ENCODE peak calls at places on chromosome 3, in eight cellular contexts. One of them, this sample, is unnamed.
A peak's percentile ranks its signal among the peaks of the same experiment; 100 is the strongest.

GRCh38 chr3:127706312-127706711 is 33.6 kb downstream of the ABTB1 start:
- DNase-seq in neuronal stem cell: no peak
- DNase-seq in neural progenitor cell: no peak
- DNase-seq in heart right ventricle: no peak
- DNase-seq in breast epithelium: no peak
- DNase-seq in foreskin keratinocyte: no peak
- DNase-seq in HL-60: no peak
- DNase-seq in body of pancreas: no peak
- DNase-seq in this sample: no peak

GRCh38 chr3:190064112-190064511 is 56.6 kb downstream of the P3H2 start:
- DNase-seq in neuronal stem cell: no peak
- DNase-seq in neural progenitor cell: no peak
- DNase-seq in heart right ventricle: no peak
- DNase-seq in breast epithelium: no peak
- DNase-seq in foreskin keratinocyte: peak; percentile 91
- DNase-seq in HL-60: no peak
- DNase-seq in body of pancreas: no peak
- DNase-seq in this sample: peak; percentile 8

GRCh38 chr3:191424871-191425270 is 36.1 kb upstream of the PYDC2 start:
- DNase-seq in neuronal stem cell: no peak
- DNase-seq in neural progenitor cell: no peak
- DNase-seq in heart right ventricle: no peak
- DNase-seq in breast epithelium: no peak
- DNase-seq in foreskin keratinocyte: no peak
- DNase-seq in HL-60: no peak
- DNase-seq in body of pancreas: no peak
- DNase-seq in this sample: no peak

GRCh38 chr3:146222204-146223046 is 28.5 kb downstream of the PLSCR4 start:
- DNase-seq in neuronal stem cell: no peak
- DNase-seq in neural progenitor cell: no peak
- DNase-seq in heart right ventricle: no peak
- DNase-seq in breast epithelium: no peak
- DNase-seq in foreskin keratinocyte: no peak
- DNase-seq in HL-60: no peak
- DNase-seq in body of pancreas: no peak
- DNase-seq in this sample: no peak

GRCh38 chr3:164806188-164806587 is 272.1 kb downstream of the SI start:
- DNase-seq in neuronal stem cell: no peak
- DNase-seq in neural progenitor cell: no peak
- DNase-seq in heart right ventricle: no peak
- DNase-seq in breast epithelium: no peak
- DNase-seq in foreskin keratinocyte: no peak
- DNase-seq in HL-60: no peak
- DNase-seq in body of pancreas: no peak
- DNase-seq in this sample: no peak

GRCh38 chr3:69770976-69771634 is 31.8 kb downstream of the MITF start:
- DNase-seq in neuronal stem cell: no peak
- DNase-seq in neural progenitor cell: no peak
- DNase-seq in heart right ventricle: no peak
- DNase-seq in breast epithelium: no peak
- DNase-seq in foreskin keratinocyte: peak; percentile 20
- DNase-seq in HL-60: no peak
- DNase-seq in body of pancreas: no peak
- DNase-seq in this sample: no peak

GRCh38 chr3:38985581-38985980 is 66.2 kb downstream of the SCN11A start:
- DNase-seq in neuronal stem cell: no peak
- DNase-seq in neural progenitor cell: no peak
- DNase-seq in heart right ventricle: no peak
- DNase-seq in breast epithelium: no peak
- DNase-seq in foreskin keratinocyte: peak; percentile 92
- DNase-seq in HL-60: no peak
- DNase-seq in body of pancreas: no peak
- DNase-seq in this sample: no peak

GRCh38 chr3:139774570-139775302 is 97.0 kb upstream of the NMNAT3 start:
- DNase-seq in neuronal stem cell: peak; percentile 61
- DNase-seq in neural progenitor cell: peak; percentile 86
- DNase-seq in heart right ventricle: peak; percentile 21
- DNase-seq in breast epithelium: no peak
- DNase-seq in foreskin keratinocyte: peak; percentile 6
- DNase-seq in HL-60: no peak
- DNase-seq in body of pancreas: peak; percentile 12
- DNase-seq in this sample: peak; percentile 97

GRCh38 chr3:140176526-140176925 is 241.5 kb downstream of the CLSTN2 start:
- DNase-seq in neuronal stem cell: no peak
- DNase-seq in neural progenitor cell: no peak
- DNase-seq in heart right ventricle: no peak
- DNase-seq in breast epithelium: no peak
- DNase-seq in foreskin keratinocyte: peak; percentile 24
- DNase-seq in HL-60: no peak
- DNase-seq in body of pancreas: no peak
- DNase-seq in this sample: no peak

GRCh38 chr3:138725116-138725515 is 109.6 kb downstream of the PIK3CB start:
- DNase-seq in neuronal stem cell: no peak
- DNase-seq in neural progenitor cell: no peak
- DNase-seq in heart right ventricle: no peak
- DNase-seq in breast epithelium: no peak
- DNase-seq in foreskin keratinocyte: peak; percentile 44
- DNase-seq in HL-60: no peak
- DNase-seq in body of pancreas: no peak
- DNase-seq in this sample: no peak
- H3K27ac ChIP-seq in neuronal stem cell: no peak overlapping the region
- H3K27ac ChIP-seq in neural progenitor cell: no peak overlapping the region
- H3K27ac ChIP-seq in heart right ventricle: no peak overlapping the region
- H3K27ac ChIP-seq in breast epithelium: no peak overlapping the region
- H3K27ac ChIP-seq in foreskin keratinocyte: peak overlapping the region; percentile 41
- H3K27ac ChIP-seq in HL-60: no peak overlapping the region
- H3K27ac ChIP-seq in body of pancreas: no peak overlapping the region
- H3K27ac ChIP-seq in this sample: no peak overlapping the region

DNA sequence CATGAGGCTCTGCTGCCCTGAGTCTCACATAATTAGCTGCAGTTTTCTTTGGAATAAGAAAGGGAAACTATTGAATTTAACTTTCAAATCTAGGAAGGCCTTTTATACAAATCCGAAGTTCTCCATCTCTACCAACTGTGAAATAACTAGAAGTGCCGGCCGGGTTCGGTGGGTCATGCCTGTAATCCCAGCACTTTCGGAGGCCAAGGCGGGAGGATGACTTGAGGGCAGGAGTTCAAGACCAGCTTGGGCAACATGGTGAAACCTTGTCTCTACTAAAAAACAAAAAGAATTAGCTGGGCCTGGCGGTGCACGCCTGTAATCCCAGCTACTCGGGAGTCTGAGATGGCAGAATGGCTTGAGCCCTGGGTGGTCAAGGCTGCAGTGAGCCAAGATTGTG is 43.6 kb downstream of the COL8A1 start:
- DNase-seq in neuronal stem cell: no peak
- DNase-seq in neural progenitor cell: no peak
- DNase-seq in heart right ventricle: no peak
- DNase-seq in breast epithelium: no peak
- DNase-seq in foreskin keratinocyte: no peak
- DNase-seq in HL-60: no peak
- DNase-seq in body of pancreas: no peak
- DNase-seq in this sample: no peak
- H3K27ac ChIP-seq in neuronal stem cell: no peak overlapping the region
- H3K27ac ChIP-seq in neural progenitor cell: no peak overlapping the region
- H3K27ac ChIP-seq in heart right ventricle: no peak overlapping the region
- H3K27ac ChIP-seq in breast epithelium: no peak overlapping the region
- H3K27ac ChIP-seq in foreskin keratinocyte: no peak overlapping the region
- H3K27ac ChIP-seq in HL-60: no peak overlapping the region
- H3K27ac ChIP-seq in body of pancreas: no peak overlapping the region
- H3K27ac ChIP-seq in this sample: no peak overlapping the region

GRCh38 chr3:129245141-129245540 is 4.3 kb upstream of the COPG1 start:
- DNase-seq in neuronal stem cell: no peak
- DNase-seq in neural progenitor cell: no peak
- DNase-seq in heart right ventricle: no peak
- DNase-seq in breast epithelium: no peak
- DNase-seq in foreskin keratinocyte: no peak
- DNase-seq in HL-60: no peak
- DNase-seq in body of pancreas: no peak
- DNase-seq in this sample: no peak
- H3K27ac ChIP-seq in neuronal stem cell: no peak overlapping the region
- H3K27ac ChIP-seq in neural progenitor cell: no peak overlapping the region
- H3K27ac ChIP-seq in heart right ventricle: peak overlapping the region; percentile 3
- H3K27ac ChIP-seq in breast epithelium: peak overlapping the region; percentile 72
- H3K27ac ChIP-seq in foreskin keratinocyte: no peak overlapping the region
- H3K27ac ChIP-seq in HL-60: no peak overlapping the region
- H3K27ac ChIP-seq in body of pancreas: no peak overlapping the region
- H3K27ac ChIP-seq in this sample: no peak overlapping the region

GRCh38 chr3:57959407-57960173 is 48.6 kb upstream of the FLNB start:
- DNase-seq in neuronal stem cell: no peak
- DNase-seq in neural progenitor cell: no peak
- DNase-seq in heart right ventricle: peak; percentile 50
- DNase-seq in breast epithelium: no peak
- DNase-seq in foreskin keratinocyte: peak; percentile 88
- DNase-seq in HL-60: peak; percentile 14
- DNase-seq in body of pancreas: no peak
- DNase-seq in this sample: no peak

GRCh38 chr3:57961177-57961827 is 46.9 kb upstream of the FLNB start:
- DNase-seq in neuronal stem cell: no peak
- DNase-seq in neural progenitor cell: no peak
- DNase-seq in heart right ventricle: no peak
- DNase-seq in breast epithelium: no peak
- DNase-seq in foreskin keratinocyte: no peak
- DNase-seq in HL-60: no peak
- DNase-seq in body of pancreas: no peak
- DNase-seq in this sample: no peak

GRCh38 chr3:57961828-57962447 is 46.3 kb upstream of the FLNB start:
- DNase-seq in neuronal stem cell: no peak
- DNase-seq in neural progenitor cell: no peak
- DNase-seq in heart right ventricle: no peak
- DNase-seq in breast epithelium: no peak
- DNase-seq in foreskin keratinocyte: peak; percentile 76
- DNase-seq in HL-60: peak; percentile 10
- DNase-seq in body of pancreas: no peak
- DNase-seq in this sample: no peak

GRCh38 chr3:57958642-57959406 is 49.4 kb upstream of the FLNB start:
- DNase-seq in neuronal stem cell: no peak
- DNase-seq in neural progenitor cell: no peak
- DNase-seq in heart right ventricle: peak; percentile 55
- DNase-seq in breast epithelium: no peak
- DNase-seq in foreskin keratinocyte: no peak
- DNase-seq in HL-60: no peak
- DNase-seq in body of pancreas: no peak
- DNase-seq in this sample: peak; percentile 37

DNA sequence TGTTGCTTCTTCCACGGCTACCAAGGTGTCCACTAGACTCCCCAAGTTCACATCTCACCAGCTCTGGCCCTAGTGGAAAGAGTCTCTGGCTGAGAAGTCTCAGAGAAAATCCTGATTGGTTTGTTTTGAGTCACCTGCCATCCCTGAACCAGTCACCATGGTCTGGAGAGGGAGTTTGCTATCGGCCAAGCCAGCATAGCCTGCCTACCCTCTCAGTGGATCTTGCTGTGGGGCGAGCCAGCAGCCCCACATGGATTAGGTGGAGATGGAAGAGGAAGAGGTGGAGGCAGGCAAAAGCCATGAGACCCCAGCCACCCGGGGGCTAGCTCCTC is 48.1 kb upstream of the FLNB start:
- DNase-seq in neuronal stem cell: no peak
- DNase-seq in neural progenitor cell: no peak
- DNase-seq in heart right ventricle: no peak
- DNase-seq in breast epithelium: no peak
- DNase-seq in foreskin keratinocyte: no peak
- DNase-seq in HL-60: no peak
- DNase-seq in body of pancreas: no peak
- DNase-seq in this sample: no peak
- H3K27ac ChIP-seq in neuronal stem cell: no peak overlapping the region
- H3K27ac ChIP-seq in neural progenitor cell: no peak overlapping the region
- H3K27ac ChIP-seq in heart right ventricle: peak overlapping the region; percentile 40
- H3K27ac ChIP-seq in breast epithelium: no peak overlapping the region
- H3K27ac ChIP-seq in foreskin keratinocyte: peak overlapping the region; percentile 79
- H3K27ac ChIP-seq in HL-60: no peak overlapping the region
- H3K27ac ChIP-seq in body of pancreas: no peak overlapping the region
- H3K27ac ChIP-seq in this sample: no peak overlapping the region

GRCh38 chr3:12588674-12589054 is 31.8 kb downstream of the MKRN2 start:
- DNase-seq in neuronal stem cell: no peak
- DNase-seq in neural progenitor cell: no peak
- DNase-seq in heart right ventricle: no peak
- DNase-seq in breast epithelium: no peak
- DNase-seq in foreskin keratinocyte: no peak
- DNase-seq in HL-60: no peak
- DNase-seq in body of pancreas: no peak
- DNase-seq in this sample: no peak

GRCh38 chr3:12585970-12586369 is 29.1 kb downstream of the MKRN2 start:
- DNase-seq in neuronal stem cell: no peak
- DNase-seq in neural progenitor cell: no peak
- DNase-seq in heart right ventricle: no peak
- DNase-seq in breast epithelium: no peak
- DNase-seq in foreskin keratinocyte: no peak
- DNase-seq in HL-60: no peak
- DNase-seq in body of pancreas: no peak
- DNase-seq in this sample: no peak

GRCh38 chr3:12588039-12588673 is 31.3 kb downstream of the MKRN2 start:
- DNase-seq in neuronal stem cell: no peak
- DNase-seq in neural progenitor cell: no peak
- DNase-seq in heart right ventricle: no peak
- DNase-seq in breast epithelium: no peak
- DNase-seq in foreskin keratinocyte: peak; percentile 62
- DNase-seq in HL-60: no peak
- DNase-seq in body of pancreas: no peak
- DNase-seq in this sample: no peak

GRCh38 chr3:12585181-12585580 is 28.3 kb downstream of the MKRN2 start:
- DNase-seq in neuronal stem cell: no peak
- DNase-seq in neural progenitor cell: no peak
- DNase-seq in heart right ventricle: no peak
- DNase-seq in breast epithelium: no peak
- DNase-seq in foreskin keratinocyte: no peak
- DNase-seq in HL-60: no peak
- DNase-seq in body of pancreas: no peak
- DNase-seq in this sample: no peak

DNA sequence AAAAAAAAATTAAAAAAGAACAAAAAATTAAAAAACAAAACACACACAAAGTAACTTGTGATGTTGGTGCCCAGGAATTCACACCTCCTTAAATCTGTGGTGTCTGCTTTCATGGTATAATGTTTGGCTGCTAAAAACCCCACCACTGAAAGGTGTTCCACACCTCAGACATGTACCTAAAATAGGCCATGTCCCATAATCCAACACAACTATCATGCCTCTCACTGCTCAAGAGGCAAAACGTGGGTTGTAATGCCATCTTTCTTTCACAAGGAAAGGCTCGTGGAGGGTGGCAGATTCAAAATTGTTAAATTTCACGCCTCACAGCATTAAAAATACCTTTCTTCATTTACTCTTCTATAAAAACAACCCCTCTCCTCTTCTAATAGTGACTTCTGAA is 29.5 kb downstream of the MKRN2 start:
- DNase-seq in neuronal stem cell: no peak
- DNase-seq in neural progenitor cell: no peak
- DNase-seq in heart right ventricle: no peak
- DNase-seq in breast epithelium: no peak
- DNase-seq in foreskin keratinocyte: no peak
- DNase-seq in HL-60: no peak
- DNase-seq in body of pancreas: no peak
- DNase-seq in this sample: no peak
- H3K27ac ChIP-seq in neuronal stem cell: no peak overlapping the region
- H3K27ac ChIP-seq in neural progenitor cell: no peak overlapping the region
- H3K27ac ChIP-seq in heart right ventricle: peak overlapping the region; percentile 36
- H3K27ac ChIP-seq in breast epithelium: no peak overlapping the region
- H3K27ac ChIP-seq in foreskin keratinocyte: no peak overlapping the region
- H3K27ac ChIP-seq in HL-60: no peak overlapping the region
- H3K27ac ChIP-seq in body of pancreas: no peak overlapping the region
- H3K27ac ChIP-seq in this sample: no peak overlapping the region

GRCh38 chr3:30688776-30689175 is 82.4 kb downstream of the TGFBR2 start:
- DNase-seq in neuronal stem cell: no peak
- DNase-seq in neural progenitor cell: no peak
- DNase-seq in heart right ventricle: no peak
- DNase-seq in breast epithelium: no peak
- DNase-seq in foreskin keratinocyte: peak; percentile 72
- DNase-seq in HL-60: no peak
- DNase-seq in body of pancreas: no peak
- DNase-seq in this sample: no peak
- H3K27ac ChIP-seq in neuronal stem cell: no peak overlapping the region
- H3K27ac ChIP-seq in neural progenitor cell: no peak overlapping the region
- H3K27ac ChIP-seq in heart right ventricle: peak overlapping the region; percentile 55
- H3K27ac ChIP-seq in breast epithelium: peak overlapping the region; percentile 73
- H3K27ac ChIP-seq in foreskin keratinocyte: peak overlapping the region; percentile 34
- H3K27ac ChIP-seq in HL-60: no peak overlapping the region
- H3K27ac ChIP-seq in body of pancreas: peak overlapping the region; percentile 48
- H3K27ac ChIP-seq in this sample: no peak overlapping the region